ENCODE peak calls at places on chromosomes 16 and 17, in nine cellular contexts. Q is GM23338; A is heart right ventricle; X is astrocyte of the spinal cord; F is activated CD8-positive, alpha-beta T cell treated with anti-CD3 and anti-CD28 coated beads for 36 hours; G is progenitor cell of endocrine pancreas; D is CD4-positive, alpha-beta T cell; L is neural crest cell; R is mesothelial cell of epicardium. U is an unnamed sample.

GRCh38 chr16:70753228-70753627 is 47.7 kb downstream of the VAC14 start:
- DNase-seq in Q (no peak), A (no peak), X (no peak), F (no peak), G (no peak), D (no peak), L (no peak), R (no peak), U (no peak)

GRCh38 chr16:12215302-12216105 is 239.0 kb downstream of the SNX29 start:
- DNase-seq in Q (peak; percentile 77), A (no peak), X (no peak), F (no peak), G (no peak), D (no peak), L (no peak), R (no peak), U (no peak)

GRCh38 chr16:87241135-87241771 is 75.9 kb downstream of the C16orf95 start:
- DNase-seq in Q (no peak), A (no peak), X (no peak), F (no peak), G (no peak), D (no peak), L (no peak), R (no peak), U (no peak)

GRCh38 chr16:27330542-27330941 is 16.8 kb downstream of the IL4R start:
- DNase-seq in Q (no peak), A (peak; percentile 42), X (peak; percentile 97), F (no peak), G (no peak), D (no peak), L (no peak), R (no peak), U (peak; percentile 94)

GRCh38 chr17:16442141-16442540 is 26.8 kb downstream of the TRPV2 start:
- DNase-seq in Q (peak; percentile 42), A (no peak), X (peak; percentile 35), F (no peak), G (no peak), D (no peak), L (no peak), R (no peak), U (no peak)

GRCh38 chr17:9051561-9051960 is 30.3 kb downstream of the NTN1 start:
- DNase-seq in Q (no peak), A (no peak), X (no peak), F (no peak), G (no peak), D (no peak), L (no peak), R (no peak), U (no peak)

GRCh38 chr16:74735162-74735452 is 34.4 kb upstream of the MLKL start:
- DNase-seq in Q (no peak), A (no peak), X (no peak), F (no peak), G (no peak), D (no peak), L (no peak), R (no peak), U (no peak)

GRCh38 chr16:10405386-10405939 is 19.6 kb downstream of the ATF7IP2 start:
- DNase-seq in Q (no peak), A (no peak), X (peak; percentile 69), F (no peak), G (no peak), D (no peak), L (no peak), R (no peak), U (no peak)

GRCh38 chr16:1830213-1830612 is 3.2 kb downstream of the FAHD1 start:
- DNase-seq in Q (no peak), A (no peak), X (no peak), F (no peak), G (no peak), D (no peak), L (no peak), R (no peak), U (no peak)

GRCh38 chr17:58136669-58137279 is 11.4 kb upstream of the OR4D1 start:
- DNase-seq in Q (peak; percentile 62), A (no peak), X (no peak), F (no peak), G (no peak), D (no peak), L (no peak), R (no peak), U (no peak)

GRCh38 chr16:81035398-81035974 is at the start of gene ATMIN:
- DNase-seq in Q (peak; percentile 94), A (peak; percentile 89), X (peak; percentile 83), F (peak; percentile 87), G (peak; percentile 94), D (peak; percentile 86), L (peak; percentile 82), R (peak; percentile 89), U (peak; percentile 62)

DNA sequence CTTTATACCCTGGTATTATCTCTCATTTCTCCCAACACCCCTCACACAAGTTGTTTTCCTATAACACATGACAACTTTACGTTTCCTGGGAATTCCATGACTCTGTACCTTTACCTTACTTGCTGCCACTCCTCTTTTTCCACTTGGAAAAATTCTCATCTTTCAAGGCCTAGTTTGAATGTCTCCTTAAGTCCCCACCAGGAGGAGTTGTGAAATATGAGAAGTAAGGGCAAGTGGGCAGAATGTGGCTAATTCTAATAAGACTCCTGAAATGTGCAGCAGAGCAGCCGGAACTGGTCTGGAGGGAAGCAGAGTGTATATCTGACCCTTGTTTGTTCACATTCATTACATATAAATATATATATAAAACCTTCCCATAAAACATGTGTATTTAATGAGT is 39.7 kb downstream of the BRCA1 start:
- DNase-seq in Q (peak; percentile 22), A (no peak), X (peak; percentile 38), F (no peak), G (no peak), D (no peak), L (no peak), R (no peak), U (no peak)
- TF ChIP-seq CTCF in Q (no peak), A (no peak), X (peak; percentile 3), F (no peak), G (no peak), D (no peak), L (no peak), R (no peak), U (no peak)

DNA sequence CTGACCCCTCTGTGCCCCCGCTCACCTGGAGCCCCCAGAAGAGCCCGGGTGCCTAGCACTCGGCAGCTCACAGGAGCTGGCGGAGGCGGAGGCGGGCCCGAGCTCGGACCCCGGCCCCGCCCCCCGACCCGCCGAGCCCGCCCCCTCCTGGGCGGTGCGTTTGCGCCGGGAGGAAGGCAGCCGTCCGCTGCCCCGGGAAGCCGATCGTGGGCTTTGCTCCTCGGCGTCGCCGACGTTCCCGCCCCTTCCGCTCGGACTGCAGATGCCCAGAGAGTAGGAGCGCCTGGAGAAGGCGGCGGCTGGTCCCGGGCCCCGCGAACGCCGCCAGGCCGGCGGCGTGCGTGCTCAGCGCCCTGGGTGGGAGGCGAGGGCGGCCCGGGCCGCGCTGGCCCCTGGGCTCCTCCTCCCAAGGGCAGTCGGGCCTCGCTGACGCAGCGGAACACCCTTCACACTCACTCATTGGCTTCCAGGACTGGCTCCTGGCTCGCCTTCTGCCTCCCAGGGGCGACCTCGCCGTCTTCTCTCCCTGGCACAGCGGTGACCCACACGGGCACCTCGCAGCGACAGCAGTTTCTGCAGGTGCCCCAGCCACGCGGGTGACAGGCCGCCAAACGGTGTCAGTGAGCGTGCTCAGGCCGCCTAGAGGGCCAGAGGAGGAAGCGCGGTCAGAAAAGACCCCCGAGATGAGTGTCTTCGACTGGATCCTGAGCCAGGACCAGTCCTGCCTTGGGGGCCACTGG is at the start of gene PLSCR3:
- DNase-seq in Q (peak; percentile 89), A (peak; percentile 91), X (peak; percentile 88), F (peak; percentile 83), G (peak; percentile 72), D (peak; percentile 80), L (peak; percentile 81), R (peak; percentile 77), U (peak; percentile 62)
- TF ChIP-seq CTCF in Q (peak; percentile 42), A (peak; percentile 18), X (peak; percentile 50), F (no peak), G (peak; percentile 63), D (peak; percentile 20), L (peak; percentile 64), R (peak; percentile 49), U (peak; percentile 38)

DNA sequence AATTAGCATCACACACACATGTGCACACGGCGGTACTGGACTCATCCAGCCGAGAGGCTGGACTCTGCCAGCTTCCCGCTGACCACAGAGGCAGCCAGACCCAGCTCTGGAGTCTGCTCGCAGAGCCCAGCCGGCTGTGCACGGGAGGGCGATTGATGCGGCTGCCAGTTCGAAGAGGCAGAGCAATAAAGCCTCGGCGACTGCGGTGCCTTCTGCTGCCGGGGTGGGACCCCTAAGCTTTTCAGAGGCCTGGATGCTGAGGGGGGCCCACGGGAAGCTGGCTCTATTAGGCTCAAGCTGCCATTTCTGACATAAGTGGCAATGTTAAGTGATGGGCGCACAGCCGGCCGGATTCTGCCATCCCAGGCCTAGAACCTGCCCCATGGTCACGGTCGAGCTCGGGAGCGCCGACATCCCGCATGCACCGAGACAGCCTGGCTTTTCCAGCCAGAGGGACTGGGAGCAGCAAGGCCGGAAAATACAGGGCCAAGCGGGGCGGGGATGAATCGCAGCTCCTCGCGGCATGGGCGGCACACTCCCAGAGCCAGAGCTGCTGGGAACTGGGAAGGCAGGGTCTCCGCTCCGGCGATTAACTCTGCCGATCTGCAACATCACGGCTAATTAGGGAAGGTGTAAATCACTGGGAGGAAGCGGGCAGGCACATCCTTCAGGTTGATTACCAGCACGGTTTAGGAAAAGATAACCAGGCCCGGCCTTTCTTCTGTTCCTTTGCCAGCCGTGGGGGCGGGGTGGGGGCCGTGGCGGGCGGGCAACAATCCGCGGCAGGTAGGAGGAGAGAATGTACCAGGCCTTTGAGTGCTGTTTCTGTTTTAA is 57.7 kb downstream of the TBC1D16 start:
- DNase-seq in Q (no peak), A (no peak), X (peak; percentile 41), F (no peak), G (no peak), D (no peak), L (no peak), R (no peak), U (no peak)
- TF ChIP-seq CTCF in Q (no peak), A (no peak), X (no peak), F (no peak), G (no peak), D (no peak), L (no peak), R (no peak), U (no peak)

GRCh38 chr16:77437859-77438258 is 3.0 kb upstream of the ADAMTS18 start:
- DNase-seq in Q (peak; percentile 57), A (no peak), X (peak; percentile 39), F (no peak), G (no peak), D (no peak), L (no peak), R (no peak), U (peak; percentile 27)
- TF ChIP-seq CTCF in Q (peak; percentile 65), A (peak; percentile 23), X (peak; percentile 46), F (no peak), G (peak; percentile 36), D (no peak), L (peak; percentile 42), R (no peak), U (peak; percentile 65)

GRCh38 chr16:54928421-54929089 is 2.1 kb upstream of the IRX5 start:
- DNase-seq in Q (peak; percentile 15), A (peak; percentile 80), X (peak; percentile 20), F (peak; percentile 55), G (no peak), D (no peak), L (peak; percentile 38), R (peak; percentile 45), U (no peak)
- TF ChIP-seq CTCF in Q (no peak), A (no peak), X (no peak), F (no peak), G (no peak), D (no peak), L (no peak), R (no peak), U (no peak)